ENCODE peak calls at places on chromosome 5, in eight cellular contexts. E is GM13977; G is WERI-Rb-1; J is CD8-positive, alpha-beta T cell; R is brain microvascular endothelial cell; D is heart left ventricle; H is IMR-90; U is foreskin fibroblast. X is an unnamed sample.

GRCh38 chr5:140312067-140312790 is 9.3 kb upstream of the PFDN1 start:
- DNase-seq in E (no peak), G (no peak), J (no peak), R (peak; percentile 97), D (peak; percentile 64), H (peak; percentile 99), U (peak; percentile 96), X (no peak)

GRCh38 chr5:170377027-170377426 is 12.1 kb downstream of the KCNMB1 start:
- DNase-seq in E (no peak), G (no peak), J (no peak), R (no peak), D (no peak), H (no peak), U (no peak), X (no peak)

GRCh38 chr5:93092349-93093105 is 488.5 kb downstream of the NR2F1-AS1 start:
- DNase-seq in E (no peak), G (no peak), J (no peak), R (peak; percentile 30), D (no peak), H (peak; percentile 47), U (peak; percentile 42), X (no peak)

GRCh38 chr5:119368238-119368630 is 12.4 kb downstream of the TNFAIP8 start:
- DNase-seq in E (no peak), G (no peak), J (peak; percentile 56), R (no peak), D (no peak), H (no peak), U (no peak), X (no peak)

GRCh38 chr5:64594025-64594424 is 88.2 kb downstream of the RGS7BP start:
- DNase-seq in E (no peak), G (no peak), J (no peak), R (no peak), D (no peak), H (no peak), U (no peak), X (no peak)

GRCh38 chr5:172188893-172189692 is 1.1 kb upstream of the STK10 start:
- DNase-seq in E (no peak), G (no peak), J (no peak), R (peak; percentile 68), D (no peak), H (peak; percentile 38), U (no peak), X (no peak)

GRCh38 chr5:125848746-125849145 is 574.5 kb upstream of the GRAMD2B start:
- DNase-seq in E (no peak), G (no peak), J (no peak), R (no peak), D (no peak), H (no peak), U (no peak), X (no peak)

GRCh38 chr5:139774980-139775654 is 20.5 kb upstream of the PSD2 start:
- DNase-seq in E (peak; percentile 87), G (peak; percentile 88), J (peak; percentile 87), R (peak; percentile 48), D (peak; percentile 67), H (peak; percentile 68), U (peak; percentile 18), X (no peak)

GRCh38 chr5:134581241-134581981 is 51.2 kb downstream of the SAR1B start:
- DNase-seq in E (no peak), G (no peak), J (no peak), R (no peak), D (no peak), H (no peak), U (no peak), X (no peak)

GRCh38 chr5:78793907-78794687 is 145.5 kb upstream of the LHFPL2 start:
- DNase-seq in E (no peak), G (no peak), J (no peak), R (no peak), D (no peak), H (peak; percentile 40), U (no peak), X (no peak)

GRCh38 chr5:138366556-138367382 is 14.3 kb downstream of the KDM3B start:
- DNase-seq in E (no peak), G (no peak), J (no peak), R (no peak), D (no peak), H (no peak), U (no peak), X (no peak)

GRCh38 chr5:21424907-21425306 is 1428.2 kb downstream of the CDH12 start:
- DNase-seq in E (no peak), G (no peak), J (no peak), R (no peak), D (no peak), H (no peak), U (no peak), X (no peak)

GRCh38 chr5:42531611-42532010 is 108.4 kb downstream of the GHR start:
- DNase-seq in E (no peak), G (no peak), J (no peak), R (no peak), D (no peak), H (no peak), U (peak; percentile 79), X (no peak)

GRCh38 chr5:109478830-109479229 is 69.1 kb upstream of the PJA2 start:
- DNase-seq in E (no peak), G (no peak), J (no peak), R (no peak), D (no peak), H (no peak), U (no peak), X (no peak)

GRCh38 chr5:166602271-166602670 is 1689.2 kb upstream of the WWC1 start:
- DNase-seq in E (no peak), G (no peak), J (no peak), R (no peak), D (no peak), H (no peak), U (no peak), X (no peak)

GRCh38 chr5:76606665-76607064 is 16.5 kb downstream of the F2RL2 start:
- DNase-seq in E (no peak), G (no peak), J (no peak), R (no peak), D (no peak), H (no peak), U (no peak), X (no peak)

GRCh38 chr5:123364443-123364842 is 58.8 kb downstream of the CEP120 start:
- DNase-seq in E (no peak), G (no peak), J (no peak), R (no peak), D (no peak), H (peak; percentile 77), U (no peak), X (no peak)
- TF ChIP-seq CTCF in E (no peak), G (no peak), J (no peak), R (no peak), D (no peak), H (no peak), U (no peak), X (no peak)

DNA sequence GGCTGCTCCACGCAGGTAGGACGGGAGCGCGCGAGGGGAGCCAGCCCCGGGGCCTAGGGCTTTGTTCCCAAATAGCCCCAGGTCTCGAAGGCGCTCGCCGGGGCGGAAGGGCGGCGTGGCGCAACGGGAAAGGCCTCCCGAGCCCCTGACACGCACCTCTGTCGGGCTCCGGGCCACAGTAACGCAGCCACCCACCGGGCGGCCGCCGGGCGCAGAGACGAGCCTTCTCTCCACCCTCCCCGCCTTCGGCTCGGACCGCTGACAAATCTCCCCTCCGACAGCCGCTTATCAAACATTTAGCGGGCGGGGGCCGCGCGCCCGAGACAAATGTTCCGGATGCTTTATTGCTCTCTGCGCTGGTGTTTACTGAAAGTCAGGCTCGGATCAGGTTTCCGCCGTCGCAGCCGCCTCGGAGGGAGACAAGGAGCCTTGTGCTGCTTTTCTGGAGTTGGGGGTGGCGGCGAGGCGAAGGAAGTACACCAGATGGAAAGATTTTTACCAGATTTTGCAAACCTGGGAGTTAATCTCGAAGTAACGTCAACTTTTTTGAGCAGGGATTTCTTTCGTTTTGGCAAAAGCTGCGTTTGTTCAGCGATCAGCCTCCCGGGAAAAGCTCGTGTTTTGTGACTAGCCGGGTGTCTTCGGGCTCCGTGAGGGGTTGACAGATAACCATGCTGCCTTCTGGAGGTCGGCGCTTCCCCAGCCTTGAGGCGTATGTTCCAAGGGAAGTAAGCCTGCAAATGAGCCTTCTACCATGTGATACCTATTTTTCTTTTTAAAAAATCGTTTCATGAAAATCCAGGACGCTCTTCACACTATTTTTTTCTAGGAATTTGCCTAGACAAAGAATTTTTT is 956 bp downstream of the RGMB start:
- DNase-seq in E (peak; percentile 69), G (peak; percentile 64), J (peak; percentile 49), R (peak; percentile 73), D (peak; percentile 54), H (peak; percentile 74), U (no peak), X (no peak)
- TF ChIP-seq CTCF in E (no peak), G (no peak), J (no peak), R (no peak), D (no peak), H (no peak), U (no peak), X (no peak)

DNA sequence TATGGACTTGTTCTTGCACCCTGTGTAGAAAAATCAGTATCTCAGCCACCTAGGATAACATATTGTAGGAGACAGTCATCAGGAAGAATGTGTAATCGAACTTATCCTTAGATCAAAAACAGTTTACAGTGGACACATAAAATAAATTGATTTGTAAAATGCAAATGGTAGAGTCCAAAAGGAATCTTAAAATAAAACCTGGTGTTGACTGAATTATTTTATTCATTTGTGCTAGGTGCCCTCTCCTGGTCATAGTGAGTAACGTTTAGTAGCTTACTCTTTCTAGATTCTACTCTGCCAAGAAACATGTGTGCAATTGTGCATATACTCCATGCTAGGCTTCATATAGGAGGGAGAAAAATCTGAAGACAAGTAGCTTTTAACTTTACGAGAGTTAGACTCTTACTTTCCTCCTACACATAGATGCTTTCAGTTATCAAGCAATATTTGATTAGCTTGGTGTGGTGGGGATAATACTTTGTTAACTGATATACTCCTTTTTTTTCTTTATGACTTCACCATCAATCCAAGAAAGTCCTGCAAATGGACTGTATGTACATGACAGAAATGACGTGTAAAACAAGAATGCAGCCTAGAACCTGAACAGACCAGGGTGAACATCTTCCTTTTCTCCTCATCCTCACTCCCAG is 23.7 kb upstream of the LOX start:
- DNase-seq in E (no peak), G (no peak), J (no peak), R (peak; percentile 60), D (no peak), H (peak; percentile 79), U (no peak), X (no peak)
- TF ChIP-seq CTCF in E (peak; percentile 56), G (peak; percentile 24), J (peak; percentile 35), R (peak; percentile 49), D (peak; percentile 61), H (peak; percentile 72), U (peak; percentile 59), X (peak; percentile 62)

DNA sequence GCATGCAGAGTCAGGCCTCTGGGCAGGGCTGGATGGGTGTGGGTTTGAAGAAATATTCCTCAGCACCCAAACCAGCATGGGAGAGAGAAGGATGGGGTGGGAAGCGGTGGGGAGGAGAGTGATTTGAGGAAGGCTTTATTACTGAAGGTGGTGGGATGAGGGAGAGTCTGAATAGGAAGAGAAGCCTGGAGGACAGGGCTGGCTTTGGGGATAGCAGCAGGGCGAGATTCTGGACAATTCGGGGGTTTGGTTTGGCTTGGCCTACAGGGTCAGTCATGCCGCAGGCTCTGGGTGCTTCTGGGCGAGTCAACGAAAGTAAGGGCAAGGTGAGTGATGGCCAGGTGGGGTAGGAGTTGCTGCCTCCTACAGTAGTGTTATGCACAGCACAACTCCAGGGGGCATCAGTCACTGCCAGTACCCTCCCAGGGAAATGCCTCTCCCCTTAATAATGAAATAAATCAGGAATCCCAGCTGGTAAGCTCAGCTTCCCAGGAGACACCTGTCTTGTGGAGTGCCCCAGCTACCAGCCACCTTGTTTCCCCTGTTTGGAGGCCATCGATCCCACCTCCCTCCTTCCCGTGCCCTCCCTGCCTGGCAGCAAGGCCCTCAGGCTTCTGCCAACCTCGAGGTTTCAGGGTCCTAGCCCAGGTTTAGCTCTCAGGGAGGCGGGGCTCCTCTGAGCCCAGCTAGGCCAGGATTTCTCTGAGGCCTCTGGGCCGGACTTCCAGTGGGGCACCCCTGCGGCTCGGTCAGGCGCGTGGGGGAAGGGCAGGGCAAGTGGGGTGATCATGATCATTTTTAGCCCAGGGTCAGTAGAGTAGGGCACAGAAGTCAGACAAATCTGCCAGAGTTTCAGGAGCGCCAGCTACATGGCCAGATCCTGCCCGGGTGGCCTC is 741 bp upstream of the NKX2-5 start:
- DNase-seq in E (no peak), G (no peak), J (no peak), R (no peak), D (no peak), H (no peak), U (no peak), X (no peak)
- TF ChIP-seq CTCF in E (no peak), G (no peak), J (no peak), R (no peak), D (no peak), H (no peak), U (no peak), X (no peak)

X was measured in retinal pigment epithelial cell.